ENCODE peak calls at places on chromosome 16, in six cellular contexts. T, V, Z, A, J and K are unnamed samples.

GRCh38 chr16:4500283-4500682 is 24.1 kb downstream of the HMOX2 start:
- DNase-seq in Z (no peak), A (peak; percentile 83), J (peak; percentile 50), T (peak; percentile 67), V (no peak), K (peak; percentile 66)

GRCh38 chr16:25012525-25012991 is 2.6 kb downstream of the ARHGAP17 start:
- DNase-seq in J (no peak), T (no peak), Z (peak; percentile 66), A (peak; percentile 57), V (no peak), K (peak; percentile 69)

GRCh38 chr16:23072084-23072599 is 77.1 kb downstream of the USP31 start:
- DNase-seq in A (peak; percentile 90), J (peak; percentile 18), V (peak; percentile 92), T (peak; percentile 56), Z (peak; percentile 83), K (peak; percentile 64)

GRCh38 chr16:28258571-28258970 is 33.8 kb upstream of the SBK1 start:
- DNase-seq in J (peak; percentile 56), Z (no peak), V (peak; percentile 86), T (no peak), A (no peak), K (no peak)

GRCh38 chr16:85425061-85425662 is 188.0 kb upstream of the GSE1 start:
- DNase-seq in V (no peak), A (no peak), J (peak; percentile 5), T (no peak), Z (peak; percentile 24), K (no peak)

GRCh38 chr16:56985288-56985961 is 3.9 kb upstream of the NLRC5 start:
- DNase-seq in J (peak; percentile 30), A (peak; percentile 28), Z (peak; percentile 76), T (peak; percentile 89), V (peak; percentile 80), K (peak; percentile 90)

GRCh38 chr16:2689968-2690830 is 7.9 kb downstream of the KCTD5 start:
- DNase-seq in Z (no peak), J (no peak), A (no peak), T (no peak), V (peak; percentile 17), K (no peak)

GRCh38 chr16:35910409-35910808 is 2451.0 kb downstream of the TP53TG3F start:
- DNase-seq in J (no peak), A (no peak), Z (no peak), T (no peak), V (no peak), K (no peak)

DNA sequence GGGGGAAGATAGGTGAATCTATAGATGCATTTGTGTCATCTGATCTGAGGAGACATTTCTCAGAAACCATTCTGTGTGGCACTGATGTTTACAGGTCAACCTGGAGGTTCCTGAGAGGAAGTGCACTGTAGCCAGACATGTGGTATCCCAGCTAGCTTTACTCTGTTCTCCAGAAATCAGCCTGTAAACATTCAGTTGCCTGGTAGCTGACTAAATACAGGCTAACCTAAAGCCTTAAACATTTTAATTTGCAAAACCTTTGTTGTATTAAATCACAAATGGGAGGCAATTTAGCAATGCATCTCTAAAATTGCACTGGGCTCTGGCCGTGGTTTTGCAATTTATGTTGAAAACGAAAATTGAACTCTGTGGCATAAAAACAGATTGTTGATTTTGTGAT is 207.6 kb downstream of the FTO start:
- DNase-seq in T (no peak), V (no peak), J (no peak), A (peak; percentile 9), Z (no peak), K (peak; percentile 57)
- TF ChIP-seq CTCF in T (no peak), V (no peak), J (peak; percentile 4), A (no peak), Z (no peak), K (no peak)

GRCh38 chr16:81319221-81319912 is 4.6 kb downstream of the GAN start:
- DNase-seq in A (no peak), T (no peak), V (no peak), Z (no peak), J (no peak), K (peak; percentile 26)
- TF ChIP-seq CTCF in A (no peak), T (no peak), V (no peak), Z (no peak), J (no peak), K (no peak)

DNA sequence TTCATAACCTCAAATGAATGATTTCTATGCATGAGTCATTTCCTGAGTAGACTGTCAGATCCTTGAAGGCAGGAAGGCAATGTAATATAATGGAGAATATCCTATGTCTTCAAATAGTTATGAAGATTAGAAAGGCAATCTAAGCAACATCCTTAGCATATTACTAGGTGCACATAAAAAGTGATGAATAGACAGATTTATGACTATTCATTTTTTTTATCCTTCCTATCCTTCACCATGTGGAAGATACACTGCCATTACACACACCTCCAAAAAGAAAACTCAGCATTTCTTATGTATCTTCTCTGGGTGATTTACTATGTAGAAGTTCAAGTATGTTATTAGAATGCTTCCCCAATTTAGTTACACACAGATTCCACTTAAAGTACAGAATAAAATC is 126.4 kb upstream of the MAF start:
- DNase-seq in V (no peak), Z (no peak), A (no peak), T (no peak), J (no peak), K (no peak)
- TF ChIP-seq CTCF in V (no peak), Z (no peak), A (no peak), T (no peak), J (no peak), K (no peak)

GRCh38 chr16:87661561-87661960 is 59.3 kb downstream of the JPH3 start:
- DNase-seq in T (peak; percentile 43), J (no peak), V (peak; percentile 44), Z (no peak), A (peak; percentile 43), K (peak; percentile 18)
- TF ChIP-seq CTCF in T (no peak), J (no peak), V (no peak), Z (no peak), A (no peak), K (no peak)

DNA sequence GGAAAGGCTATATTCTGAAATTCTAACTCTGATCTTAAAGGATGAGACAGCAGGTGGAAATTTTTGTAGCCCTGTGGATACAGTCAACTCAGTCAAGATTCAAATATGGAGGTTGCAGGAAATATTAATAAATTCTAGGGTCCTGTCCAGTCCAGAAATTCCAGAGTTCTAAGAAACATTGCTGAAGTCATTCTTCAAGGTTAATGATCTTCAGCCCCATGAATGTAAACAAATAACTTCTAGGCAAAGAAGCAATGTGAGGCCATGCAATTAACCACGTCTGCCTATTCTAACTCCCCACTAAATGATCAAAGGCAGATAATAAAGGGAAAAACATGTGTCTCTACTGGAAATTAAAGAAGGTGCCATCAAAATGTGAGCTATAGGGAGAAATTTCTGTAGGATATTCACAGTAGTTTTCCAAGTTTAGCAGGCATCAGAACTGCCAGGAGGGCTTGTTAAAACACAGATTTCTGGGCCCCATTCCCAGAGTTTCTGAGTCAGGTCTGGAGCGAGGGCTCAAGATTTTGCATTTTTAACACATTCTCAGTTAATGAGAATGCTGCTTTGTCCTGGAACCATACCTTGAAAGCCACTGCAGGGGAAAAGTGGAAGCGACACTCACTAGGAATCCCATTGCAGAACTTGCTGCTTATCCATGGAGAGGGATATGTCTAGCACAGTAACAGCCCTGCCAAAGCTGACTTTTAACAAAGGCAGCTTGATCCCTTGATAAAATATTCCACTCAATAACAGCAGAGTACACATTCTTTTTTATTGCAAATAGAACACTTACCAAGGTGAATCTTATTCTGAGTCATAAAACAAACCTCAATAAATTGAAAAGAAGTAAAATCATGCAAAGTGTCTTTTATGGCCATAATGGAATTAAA is 61.8 kb downstream of the DNAH3 start:
- DNase-seq in J (no peak), T (no peak), A (no peak), V (no peak), Z (no peak), K (peak; percentile 49)
- TF ChIP-seq CTCF in J (no peak), T (no peak), A (no peak), V (no peak), Z (no peak), K (no peak)

GRCh38 chr16:66446737-66447136 is 19.6 kb downstream of the BEAN1 start:
- DNase-seq in A (no peak), J (no peak), Z (no peak), T (no peak), V (peak; percentile 49), K (peak; percentile 79)

GRCh38 chr16:66441586-66442375 is 14.7 kb downstream of the BEAN1 start:
- DNase-seq in V (no peak), J (no peak), T (no peak), A (no peak), Z (no peak), K (peak; percentile 65)

GRCh38 chr16:66442502-66443268 is 15.6 kb downstream of the BEAN1 start:
- DNase-seq in V (no peak), T (no peak), J (no peak), A (no peak), Z (no peak), K (no peak)

GRCh38 chr16:66443269-66443652 is 16.2 kb downstream of the BEAN1 start:
- DNase-seq in Z (no peak), J (no peak), V (no peak), T (no peak), A (no peak), K (peak; percentile 57)

DNA sequence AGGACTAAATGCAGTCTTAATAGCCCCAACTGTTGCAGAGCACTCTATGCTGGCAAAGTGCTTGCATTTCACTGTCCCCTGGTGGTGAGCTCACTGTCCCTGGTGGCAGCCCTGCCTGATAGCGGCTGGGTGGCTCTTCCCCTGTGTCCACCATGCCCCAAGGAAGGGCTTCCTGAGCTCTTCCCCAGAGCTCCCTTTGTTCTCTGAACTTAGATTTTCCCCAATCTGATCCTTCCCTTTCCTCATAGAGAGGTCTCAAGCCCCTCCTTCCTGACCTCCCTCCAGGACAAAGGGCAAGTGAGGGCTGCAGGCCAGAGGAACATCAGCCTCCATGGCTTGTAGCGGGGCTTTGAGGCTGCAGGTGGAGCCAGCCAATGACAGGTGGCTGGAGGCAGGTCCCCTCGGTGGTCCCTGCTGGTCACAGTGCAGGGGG is 17.0 kb downstream of the BEAN1 start:
- DNase-seq in T (no peak), Z (no peak), V (no peak), J (no peak), A (no peak), K (no peak)
- TF ChIP-seq CTCF in T (no peak), Z (no peak), V (no peak), J (no peak), A (no peak), K (no peak)

GRCh38 chr16:67104061-67104460 is 5.7 kb upstream of the PHAF1 start:
- DNase-seq in V (peak; percentile 31), A (peak; percentile 46), Z (no peak), J (peak; percentile 34), T (no peak), K (no peak)

GRCh38 chr16:67100569-67101300 is 9.0 kb upstream of the PHAF1 start:
- DNase-seq in A (peak; percentile 28), V (no peak), Z (no peak), T (peak; percentile 49), J (no peak), K (no peak)

GRCh38 chr16:67101683-67102082 is 8.1 kb upstream of the PHAF1 start:
- DNase-seq in V (no peak), A (no peak), Z (no peak), T (no peak), J (no peak), K (no peak)

GRCh38 chr16:67098599-67098998 is 11.1 kb upstream of the PHAF1 start:
- DNase-seq in J (no peak), V (no peak), A (no peak), T (no peak), Z (no peak), K (no peak)

DNA sequence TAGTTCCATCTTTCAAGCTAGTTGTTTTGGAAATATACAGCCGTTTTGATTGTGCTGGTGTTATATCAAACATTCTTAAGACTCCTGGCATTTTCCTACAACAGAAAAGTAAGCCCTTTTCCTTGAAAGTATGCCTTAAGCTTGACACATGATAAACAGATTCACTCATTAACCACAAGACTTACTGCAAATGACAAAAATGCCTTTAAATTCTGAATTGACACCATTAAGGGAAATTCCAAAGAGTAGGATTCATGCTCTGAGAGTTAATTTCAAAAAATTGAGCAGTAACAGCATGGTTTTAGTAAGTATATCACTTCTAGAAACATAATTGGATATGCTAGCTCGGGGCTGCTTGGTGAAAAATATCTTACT is 8.5 kb upstream of the PHAF1 start:
- DNase-seq in J (no peak), V (no peak), Z (no peak), A (no peak), T (no peak), K (no peak)
- TF ChIP-seq CTCF in J (no peak), V (no peak), Z (no peak), A (no peak), T (no peak), K (no peak)